ENCODE peak calls at places on chromosomes 16 and 17, in four cellular contexts. P is CD8-positive, alpha-beta memory T cell; N is uterus; V is psoas muscle. M is an unnamed sample.

GRCh38 chr17:40362696-40363479 is 1.6 kb downstream of the GJD3 start:
- DNase-seq in V (peak; percentile 70), P (peak; percentile 62), N (peak; percentile 32), M (peak; percentile 94)

GRCh38 chr16:48511071-48511540 is 98.9 kb downstream of the N4BP1 start:
- DNase-seq in P (no peak), N (no peak), V (no peak), M (no peak)

GRCh38 chr17:1512351-1512750 is 4.1 kb downstream of the INPP5K start:
- DNase-seq in N (no peak), P (no peak), V (no peak), M (no peak)

GRCh38 chr16:73071131-73071940 is 23.4 kb upstream of the ZFHX3 start:
- DNase-seq in N (peak; percentile 53), P (no peak), V (peak; percentile 52), M (peak; percentile 33)

GRCh38 chr17:47804461-47804860 is 17.1 kb downstream of the OSBPL7 start:
- DNase-seq in V (no peak), N (no peak), P (no peak), M (peak; percentile 41)

GRCh38 chr16:67336646-67337045 is 10.0 kb downstream of the LRRC36 start:
- DNase-seq in P (no peak), V (no peak), N (no peak), M (no peak)

GRCh38 chr17:78318407-78318806 is 41.5 kb downstream of the SOCS3 start:
- DNase-seq in P (no peak), V (no peak), N (no peak), M (no peak)

GRCh38 chr17:75753514-75754377 is 11.2 kb downstream of the GALK1 start:
- DNase-seq in P (peak; percentile 68), V (peak; percentile 78), N (peak; percentile 68), M (no peak)

GRCh38 chr16:67481561-67482259 is 753 bp upstream of the ATP6V0D1 start:
- DNase-seq in N (peak; percentile 61), V (peak; percentile 60), P (peak; percentile 19), M (no peak)

GRCh38 chr17:73189417-73190099 is 3.3 kb upstream of the COG1 start:
- DNase-seq in N (no peak), V (no peak), P (no peak), M (peak; percentile 75)

GRCh38 chr17:75325827-75326586 is 36.8 kb upstream of the SLC25A19 start:
- DNase-seq in N (no peak), P (no peak), V (no peak), M (no peak)

GRCh38 chr17:63760771-63761539 is 12.4 kb downstream of the CCDC47 start:
- DNase-seq in N (no peak), P (no peak), V (no peak), M (no peak)

GRCh38 chr16:10123141-10123540 is 59.1 kb downstream of the GRIN2A start:
- DNase-seq in P (no peak), N (no peak), V (no peak), M (no peak)

GRCh38 chr16:49800876-49801275 is 55.0 kb downstream of the ZNF423 start:
- DNase-seq in N (no peak), V (no peak), P (no peak), M (no peak)

GRCh38 chr17:45314761-45315549 is 1.9 kb downstream of the MAP3K14 start:
- DNase-seq in P (no peak), V (no peak), N (no peak), M (no peak)

GRCh38 chr17:13256545-13256944 is 238.7 kb upstream of the ELAC2 start:
- DNase-seq in N (no peak), V (no peak), P (no peak), M (no peak)

GRCh38 chr16:74226361-74226979 is 70.1 kb upstream of the PSMD7 start:
- DNase-seq in V (no peak), P (no peak), N (no peak), M (no peak)

GRCh38 chr17:64694207-64694606 is 32.1 kb upstream of the SMURF2 start:
- DNase-seq in V (peak; percentile 61), N (peak; percentile 57), P (no peak), M (no peak)

GRCh38 chr16:27285676-27286196 is 17.2 kb upstream of the NSMCE1 start:
- DNase-seq in V (no peak), N (peak; percentile 21), P (no peak), M (no peak)

GRCh38 chr17:41785876-41786226 is 660 bp downstream of the JUP start:
- DNase-seq in V (no peak), P (no peak), N (peak; percentile 55), M (peak; percentile 94)

GRCh38 chr17:42246515-42246914 is 29.7 kb downstream of the STAT5B start:
- DNase-seq in P (no peak), N (no peak), V (no peak), M (no peak)

GRCh38 chr16:3292604-3293003 is 9.3 kb downstream of the ZNF263 start:
- DNase-seq in N (no peak), V (no peak), P (no peak), M (no peak)

GRCh38 chr17:59830007-59830630 is 62.6 kb downstream of the TUBD1 start:
- DNase-seq in N (no peak), V (no peak), P (no peak), M (no peak)

DNA sequence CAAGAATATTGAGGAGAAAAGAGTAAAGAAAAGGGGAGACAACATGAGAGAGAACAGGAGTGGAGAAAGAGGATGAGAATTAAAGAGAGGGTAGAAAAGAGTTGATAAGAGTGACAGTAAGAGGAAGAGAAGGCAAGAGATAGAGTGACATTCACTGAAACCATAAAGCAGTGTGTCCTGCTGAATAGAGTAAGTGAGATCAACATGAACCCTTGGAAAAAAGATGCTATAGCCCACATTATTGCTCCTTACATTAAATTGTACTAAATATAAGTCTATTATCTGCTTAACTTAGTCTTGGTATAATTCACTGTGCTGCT is 489.5 kb downstream of the SHISA9 start:
- DNase-seq in P (no peak), N (no peak), V (no peak), M (no peak)
- H3K4me3 ChIP-seq in P (no peak overlapping the region), N (no peak overlapping the region), V (no peak overlapping the region), M (no peak overlapping the region)

GRCh38 chr17:80773243-80773991 is 218.2 kb upstream of the CHMP6 start:
- DNase-seq in P (no peak), N (peak; percentile 47), V (peak; percentile 72), M (no peak)
- H3K4me3 ChIP-seq in P (no peak overlapping the region), N (no peak overlapping the region), V (peak overlapping the region; percentile 33), M (no peak overlapping the region)

DNA sequence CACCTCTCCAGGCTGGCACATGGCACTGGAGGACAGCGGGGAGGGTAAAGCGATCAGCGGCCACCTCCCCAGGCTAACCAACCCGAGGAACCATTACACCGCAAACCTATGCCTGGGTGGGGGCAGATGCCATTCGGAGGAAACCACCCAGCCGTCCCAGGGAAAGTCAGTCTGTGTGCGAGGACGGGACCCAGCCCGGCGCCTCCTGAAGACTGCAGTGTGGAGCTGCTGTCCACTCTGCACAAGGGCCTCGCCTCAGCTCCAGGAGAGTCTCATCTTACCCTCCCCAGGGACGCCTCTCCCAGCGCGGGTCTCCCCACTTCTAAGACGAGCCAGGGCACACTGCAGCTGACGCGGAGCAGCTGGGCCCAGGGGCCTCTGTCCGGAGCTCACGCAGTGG is 8.0 kb downstream of the SLC38A10 start:
- DNase-seq in P (no peak), V (no peak), N (no peak), M (no peak)
- H3K4me3 ChIP-seq in P (no peak overlapping the region), V (no peak overlapping the region), N (no peak overlapping the region), M (no peak overlapping the region)

GRCh38 chr16:69396187-69397061 is 10.6 kb upstream of the TERF2 start:
- DNase-seq in V (peak; percentile 36), N (peak; percentile 88), P (peak; percentile 58), M (peak; percentile 91)
- H3K4me3 ChIP-seq in V (peak overlapping the region; percentile 11), N (peak overlapping the region; percentile 4), P (no peak overlapping the region), M (no peak overlapping the region)

GRCh38 chr16:1311738-1312458 is 2.5 kb downstream of the UBE2I start:
- DNase-seq in P (no peak), N (no peak), V (no peak), M (no peak)
- H3K4me3 ChIP-seq in P (peak overlapping the region; percentile 81), N (peak overlapping the region; percentile 73), V (peak overlapping the region; percentile 90), M (no peak overlapping the region)

GRCh38 chr17:5686246-5686645 is 101.9 kb upstream of the NLRP1 start:
- DNase-seq in N (no peak), V (no peak), P (no peak), M (no peak)

GRCh38 chr17:5676012-5676411 is 91.7 kb upstream of the NLRP1 start:
- DNase-seq in P (no peak), N (no peak), V (no peak), M (no peak)

GRCh38 chr17:5683241-5683640 is 98.9 kb upstream of the NLRP1 start:
- DNase-seq in V (no peak), N (no peak), P (no peak), M (no peak)

GRCh38 chr17:5678171-5678570 is 93.9 kb upstream of the NLRP1 start:
- DNase-seq in P (no peak), V (no peak), N (no peak), M (no peak)

GRCh38 chr17:5680766-5681165 is 96.5 kb upstream of the NLRP1 start:
- DNase-seq in V (no peak), N (no peak), P (no peak), M (no peak)
- H3K4me3 ChIP-seq in V (no peak overlapping the region), N (no peak overlapping the region), P (no peak overlapping the region), M (no peak overlapping the region)

GRCh38 chr16:11634307-11634706 is 33.9 kb upstream of the SNN start:
- DNase-seq in N (no peak), P (no peak), V (no peak), M (no peak)
- H3K4me3 ChIP-seq in N (no peak overlapping the region), P (no peak overlapping the region), V (no peak overlapping the region), M (no peak overlapping the region)

GRCh38 chr16:84732674-84733352 is 33.0 kb downstream of the USP10 start:
- DNase-seq in P (no peak), V (no peak), N (no peak), M (no peak)
- H3K4me3 ChIP-seq in P (no peak overlapping the region), V (peak overlapping the region; percentile 6), N (no peak overlapping the region), M (no peak overlapping the region)

GRCh38 chr17:33294994-33295393 is 1.9 kb upstream of the ASIC2 start:
- DNase-seq in P (no peak), V (no peak), N (no peak), M (no peak)

GRCh38 chr17:33291248-33292183 is 1.6 kb downstream of the ASIC2 start:
- DNase-seq in P (no peak), N (no peak), V (peak; percentile 20), M (no peak)

GRCh38 chr17:33290156-33290697 is 2.9 kb downstream of the ASIC2 start:
- DNase-seq in V (no peak), P (no peak), N (no peak), M (no peak)

GRCh38 chr17:33292981-33293867 is at the start of gene ASIC2:
- DNase-seq in P (no peak), N (no peak), V (peak; percentile 13), M (peak; percentile 50)

DNA sequence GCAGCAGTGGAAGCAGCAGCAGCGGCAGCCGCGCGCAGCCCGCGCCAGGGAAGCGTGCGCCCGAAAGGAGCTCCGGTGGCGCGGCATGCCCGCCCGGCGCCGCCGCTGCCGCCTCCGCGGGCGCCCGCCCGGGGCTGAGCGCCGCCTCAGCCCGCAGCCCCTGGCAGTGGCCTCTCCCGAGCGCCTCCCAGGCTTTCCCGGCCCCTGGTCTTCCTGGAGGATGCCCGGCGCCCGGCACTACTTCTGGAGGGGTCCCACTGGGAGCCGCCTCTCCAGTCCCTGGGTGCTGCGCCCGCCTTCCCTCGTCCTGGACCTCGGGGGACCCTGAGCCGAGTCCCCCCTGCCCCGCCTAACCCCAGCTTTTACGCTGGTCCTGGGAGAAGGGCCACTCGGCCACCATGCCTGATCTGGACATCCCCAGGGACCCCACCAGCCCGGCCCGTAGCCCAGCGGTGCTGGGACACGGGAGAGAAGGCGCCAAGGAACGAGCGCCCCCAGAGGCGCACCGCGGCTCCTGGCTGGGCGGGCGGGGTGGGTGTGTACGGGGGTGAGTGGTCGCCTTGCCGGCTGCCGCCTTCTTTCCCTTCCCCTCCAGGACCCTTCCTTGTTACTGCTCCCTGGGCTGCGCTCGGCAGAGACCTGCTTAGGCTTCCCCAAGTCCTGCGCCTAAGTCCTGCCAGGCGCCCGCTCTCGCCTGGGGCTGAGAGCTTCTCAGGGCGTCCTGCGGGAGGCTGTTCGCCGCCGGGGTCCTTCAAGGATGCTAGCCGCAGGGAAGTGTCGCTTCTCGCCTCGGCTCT is 713 bp downstream of the ASIC2 start:
- DNase-seq in N (no peak), V (peak; percentile 18), P (no peak), M (peak; percentile 34)
- H3K4me3 ChIP-seq in N (peak overlapping the region; percentile 29), V (peak overlapping the region; percentile 28), P (no peak overlapping the region), M (no peak overlapping the region)

M was measured in Caco-2.